ENCODE peak calls at places on chromosomes 2 and 18, in five cellular contexts. H is cardiac fibroblast, S is Calu3, B is endothelial cell, R is osteoblast. Z is an unnamed sample.

GRCh38 chr2:218259099-218259921 is 1.5 kb upstream of the GPBAR1 start:
- DNase-seq in H (peak; percentile 84), S (no peak), B (no peak), R (peak; percentile 95), Z (no peak)

GRCh38 chr2:74715880-74716279 is 61.8 kb downstream of the SEMA4F start:
- DNase-seq in H (no peak), S (no peak), B (no peak), R (no peak), Z (no peak)

GRCh38 chr18:56030060-56030459 is 442.1 kb upstream of the TCF4 start:
- DNase-seq in H (no peak), S (no peak), B (no peak), R (no peak), Z (no peak)

GRCh38 chr2:104702451-104702850 is 151.5 kb upstream of the POU3F3 start:
- DNase-seq in H (no peak), S (no peak), B (no peak), R (no peak), Z (no peak)

GRCh38 chr2:225429718-225430117 is 30.2 kb downstream of the NYAP2 start:
- DNase-seq in H (peak; percentile 11), S (no peak), B (no peak), R (no peak), Z (no peak)

GRCh38 chr2:235551965-235552364 is 58.1 kb downstream of the AGAP1 start:
- DNase-seq in H (peak; percentile 56), S (peak; percentile 76), B (peak; percentile 57), R (peak; percentile 94), Z (peak; percentile 30)

GRCh38 chr18:39314595-39314994 is 1749.0 kb upstream of the CELF4 start:
- DNase-seq in H (no peak), S (no peak), B (no peak), R (no peak), Z (no peak)

GRCh38 chr2:84711651-84712050 is 169.2 kb downstream of the TRABD2A start:
- DNase-seq in H (no peak), S (no peak), B (no peak), R (no peak), Z (no peak)

GRCh38 chr2:180705551-180705950 is 274.9 kb upstream of the UBE2E3 start:
- DNase-seq in H (peak; percentile 52), S (no peak), B (no peak), R (peak; percentile 39), Z (no peak)

GRCh38 chr2:82992948-82993347 is 1466.1 kb downstream of the SUCLG1 start:
- DNase-seq in H (no peak), S (no peak), B (no peak), R (no peak), Z (no peak)

GRCh38 chr2:50751255-50752069 is 280.5 kb downstream of the NRXN1 start:
- DNase-seq in H (no peak), S (no peak), B (no peak), R (no peak), Z (no peak)

GRCh38 chr18:45249306-45249705 is 366.0 kb upstream of the SLC14A2 start:
- DNase-seq in H (peak; percentile 19), S (no peak), B (no peak), R (no peak), Z (no peak)

GRCh38 chr18:5155907-5156287 is 41.2 kb downstream of the AKAIN1 start:
- DNase-seq in H (peak; percentile 0), S (no peak), B (no peak), R (no peak), Z (no peak)

GRCh38 chr2:238398577-238398976 is 28.1 kb upstream of the ASB1 start:
- DNase-seq in H (no peak), S (no peak), B (no peak), R (no peak), Z (no peak)

GRCh38 chr2:85470850-85471800 is 52.6 kb downstream of the SH2D6 start:
- DNase-seq in H (no peak), S (peak; percentile 30), B (no peak), R (no peak), Z (no peak)

GRCh38 chr2:32947076-32947483 is 327 bp downstream of the LTBP1 start:
- DNase-seq in H (no peak), S (peak; percentile 34), B (peak; percentile 30), R (no peak), Z (peak; percentile 51)

GRCh38 chr2:58283931-58284330 is 42.8 kb upstream of the FANCL start:
- DNase-seq in H (no peak), S (no peak), B (no peak), R (no peak), Z (no peak)

GRCh38 chr18:62325806-62326645 is 916 bp downstream of the TNFRSF11A start:
- DNase-seq in H (peak; percentile 16), S (no peak), B (no peak), R (peak; percentile 88), Z (peak; percentile 26)

GRCh38 chr18:10794771-10795170 is 268.9 kb downstream of the NAPG start:
- DNase-seq in H (no peak), S (no peak), B (no peak), R (no peak), Z (no peak)

GRCh38 chr2:209629622-209630021 is 142.0 kb upstream of the UNC80 start:
- DNase-seq in H (peak; percentile 61), S (no peak), B (no peak), R (no peak), Z (no peak)

GRCh38 chr2:85852078-85852790 is 36.6 kb downstream of the ST3GAL5 start:
- DNase-seq in H (no peak), S (no peak), B (no peak), R (no peak), Z (no peak)

GRCh38 chr2:56077352-56077915 is 106.4 kb upstream of the CCDC85A start:
- DNase-seq in H (peak; percentile 56), S (peak; percentile 53), B (peak; percentile 58), R (no peak), Z (peak; percentile 17)

GRCh38 chr2:11580697-11581096 is 46.9 kb downstream of the GREB1 start:
- DNase-seq in H (no peak), S (no peak), B (no peak), R (no peak), Z (no peak)

GRCh38 chr2:76009484-76009883 is 298.8 kb upstream of the GCFC2 start:
- DNase-seq in H (no peak), S (no peak), B (no peak), R (no peak), Z (no peak)

GRCh38 chr18:32980896-32981295 is 208.1 kb upstream of the KLHL14 start:
- DNase-seq in H (peak; percentile 3), S (no peak), B (no peak), R (no peak), Z (no peak)

GRCh38 chr2:108455571-108455970 is 6.6 kb downstream of the GCC2 start:
- DNase-seq in H (no peak), S (no peak), B (no peak), R (no peak), Z (no peak)

GRCh38 chr2:164711246-164712138 is 90.2 kb upstream of the GRB14 start:
- DNase-seq in H (no peak), S (peak; percentile 11), B (no peak), R (no peak), Z (no peak)

GRCh38 chr2:15042824-15043223 is 410.3 kb downstream of the LRATD1 start:
- DNase-seq in H (peak; percentile 36), S (no peak), B (no peak), R (peak; percentile 62), Z (no peak)

GRCh38 chr18:22822024-22822423 is 111.1 kb upstream of the RBBP8 start:
- DNase-seq in H (peak; percentile 83), S (peak; percentile 37), B (no peak), R (no peak), Z (no peak)

GRCh38 chr18:59264651-59265245 is 8.5 kb downstream of the RAX start:
- DNase-seq in H (no peak), S (no peak), B (peak; percentile 24), R (peak; percentile 72), Z (no peak)

GRCh38 chr2:239177908-239178307 is 222.9 kb downstream of the HDAC4 start:
- DNase-seq in H (no peak), S (no peak), B (no peak), R (no peak), Z (no peak)

GRCh38 chr2:70898363-70899240 is 37.1 kb upstream of the ATP6V1B1 start:
- DNase-seq in H (no peak), S (no peak), B (no peak), R (no peak), Z (no peak)

GRCh38 chr2:219452361-219453317 is 18.0 kb downstream of the SPEG start:
- DNase-seq in H (peak; percentile 96), S (peak; percentile 59), B (no peak), R (peak; percentile 100), Z (no peak)

GRCh38 chr18:51193621-51194287 is 3.7 kb downstream of the MEX3C start:
- DNase-seq in H (peak; percentile 64), S (no peak), B (no peak), R (peak; percentile 87), Z (no peak)

GRCh38 chr2:127560201-127560928 is 24.9 kb downstream of the MYO7B start:
- DNase-seq in H (peak; percentile 57), S (no peak), B (no peak), R (peak; percentile 95), Z (no peak)
- TF ChIP-seq CTCF in H (peak; percentile 36), S (no peak), B (no peak), R (peak; percentile 48), Z (no peak)

DNA sequence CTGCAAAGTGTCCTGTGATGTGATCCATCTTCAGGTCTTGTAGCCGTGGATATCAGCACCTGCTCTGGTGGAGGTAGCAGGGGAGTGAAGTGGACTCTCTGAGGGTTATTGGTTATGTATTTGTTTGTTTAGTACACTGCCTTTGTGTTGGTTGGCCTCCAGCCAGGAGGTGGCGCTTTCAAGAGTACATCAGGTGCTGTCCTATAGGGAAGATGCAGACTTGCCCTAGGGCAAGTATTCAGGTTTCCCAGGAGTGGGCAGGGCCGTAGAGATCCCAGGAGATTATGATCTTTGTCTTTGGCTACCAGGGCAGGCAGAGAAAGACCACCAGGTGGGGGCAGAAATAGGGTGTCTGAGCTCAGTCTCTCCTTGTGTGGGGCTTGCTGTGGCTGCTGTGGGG is 411.8 kb downstream of the SOX11 start:
- DNase-seq in H (no peak), S (peak; percentile 63), B (no peak), R (no peak), Z (no peak)
- TF ChIP-seq CTCF in H (no peak), S (no peak), B (no peak), R (no peak), Z (peak; percentile 22)

GRCh38 chr18:3664563-3665178 is 214.7 kb downstream of the TGIF1 start:
- DNase-seq in H (no peak), S (peak; percentile 48), B (no peak), R (no peak), Z (no peak)
- TF ChIP-seq CTCF in H (no peak), S (no peak), B (no peak), R (no peak), Z (peak; percentile 26)

DNA sequence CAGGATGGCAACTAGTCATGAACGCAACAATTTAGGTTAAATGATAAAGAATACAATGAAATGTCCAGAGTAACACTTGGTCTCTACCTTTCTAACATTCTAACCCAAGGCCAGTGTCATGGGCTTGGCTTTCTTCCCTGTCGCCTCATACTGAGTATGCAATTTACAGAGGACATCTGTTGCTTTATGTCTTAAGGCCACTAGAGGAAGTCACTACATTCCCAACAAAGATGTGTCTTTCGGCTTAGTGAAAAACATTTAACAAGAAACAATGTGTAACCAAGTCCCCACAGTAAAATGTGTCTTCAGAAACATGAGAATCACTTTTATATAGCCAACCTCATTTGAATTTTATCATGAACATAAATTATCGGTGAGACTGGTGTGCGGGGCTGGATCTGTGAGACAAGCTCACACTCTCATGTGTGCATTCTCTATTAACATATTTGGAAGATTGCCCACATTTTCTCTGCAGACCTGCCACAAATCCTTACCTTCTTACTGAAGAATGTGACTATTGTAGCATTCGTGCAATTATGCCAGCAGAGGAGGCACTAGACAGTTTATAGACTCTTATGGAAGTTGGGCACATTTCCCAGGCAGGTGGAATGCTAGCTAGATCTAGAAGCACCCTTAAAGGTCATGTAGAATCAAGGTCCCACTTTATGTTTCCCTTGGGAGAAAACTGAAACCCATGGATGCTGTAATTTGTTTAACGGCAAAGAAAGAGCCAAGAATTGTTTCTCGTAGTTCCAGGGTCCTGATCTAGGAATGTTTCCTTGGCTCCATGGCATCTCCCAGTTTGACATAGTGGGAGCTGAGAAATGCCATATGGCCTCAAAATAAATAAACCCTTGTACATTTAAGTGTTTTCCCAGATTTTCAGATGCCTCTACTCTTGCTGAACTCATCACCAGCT is 101.8 kb downstream of the CD226 start:
- DNase-seq in H (no peak), S (no peak), B (no peak), R (no peak), Z (no peak)
- TF ChIP-seq CTCF in H (no peak), S (no peak), B (no peak), R (no peak), Z (no peak)

Z was measured in progenitor cell of endocrine pancreas.